ENCODE peak calls at places on chromosomes 13 and 19, in eight cellular contexts. One of them, this sample, is unnamed.

GRCh38 chr19:15372470-15372869 is 7.1 kb downstream of the AKAP8 start:
- DNase-seq in A549: no peak
- DNase-seq in lower leg skin: no peak
- DNase-seq in heart left ventricle: no peak
- DNase-seq in Peyer's patch: no peak
- DNase-seq in IMR-90: no peak
- DNase-seq in stomach: no peak
- DNase-seq in body of pancreas: no peak
- DNase-seq in this sample: no peak

GRCh38 chr13:24627090-24627714 is 53.0 kb upstream of the ATP12A start:
- DNase-seq in A549: peak; percentile 13
- DNase-seq in lower leg skin: peak; percentile 79
- DNase-seq in heart left ventricle: no peak
- DNase-seq in Peyer's patch: no peak
- DNase-seq in IMR-90: no peak
- DNase-seq in stomach: peak; percentile 24
- DNase-seq in body of pancreas: peak; percentile 47
- DNase-seq in this sample: peak; percentile 8

GRCh38 chr13:64314286-64314685 is 2898.6 kb upstream of the PCDH20 start:
- DNase-seq in A549: no peak
- DNase-seq in lower leg skin: no peak
- DNase-seq in heart left ventricle: no peak
- DNase-seq in Peyer's patch: no peak
- DNase-seq in IMR-90: peak; percentile 61
- DNase-seq in stomach: no peak
- DNase-seq in body of pancreas: no peak
- DNase-seq in this sample: no peak

GRCh38 chr13:80524447-80525215 is 183.7 kb upstream of the SPRY2 start:
- DNase-seq in A549: no peak
- DNase-seq in lower leg skin: no peak
- DNase-seq in heart left ventricle: no peak
- DNase-seq in Peyer's patch: no peak
- DNase-seq in IMR-90: no peak
- DNase-seq in stomach: no peak
- DNase-seq in body of pancreas: no peak
- DNase-seq in this sample: no peak

GRCh38 chr19:1725100-1726064 is 27.9 kb upstream of the ONECUT3 start:
- DNase-seq in A549: peak; percentile 85
- DNase-seq in lower leg skin: no peak
- DNase-seq in heart left ventricle: peak; percentile 33
- DNase-seq in Peyer's patch: no peak
- DNase-seq in IMR-90: peak; percentile 28
- DNase-seq in stomach: peak; percentile 65
- DNase-seq in body of pancreas: peak; percentile 79
- DNase-seq in this sample: peak; percentile 52

GRCh38 chr13:51714663-51715168 is 89.2 kb downstream of the DHRS12 start:
- DNase-seq in A549: no peak
- DNase-seq in lower leg skin: no peak
- DNase-seq in heart left ventricle: no peak
- DNase-seq in Peyer's patch: no peak
- DNase-seq in IMR-90: peak; percentile 89
- DNase-seq in stomach: no peak
- DNase-seq in body of pancreas: no peak
- DNase-seq in this sample: no peak

GRCh38 chr13:90154311-90154960 is 1193.1 kb upstream of the MIR17HG start:
- DNase-seq in A549: no peak
- DNase-seq in lower leg skin: no peak
- DNase-seq in heart left ventricle: no peak
- DNase-seq in Peyer's patch: no peak
- DNase-seq in IMR-90: no peak
- DNase-seq in stomach: no peak
- DNase-seq in body of pancreas: no peak
- DNase-seq in this sample: no peak

GRCh38 chr19:12986726-12987125 is 8.5 kb upstream of the NFIX start:
- DNase-seq in A549: no peak
- DNase-seq in lower leg skin: no peak
- DNase-seq in heart left ventricle: no peak
- DNase-seq in Peyer's patch: no peak
- DNase-seq in IMR-90: no peak
- DNase-seq in stomach: no peak
- DNase-seq in body of pancreas: no peak
- DNase-seq in this sample: no peak

GRCh38 chr13:50126378-50127016 is 111.3 kb downstream of the KCNRG start:
- DNase-seq in A549: peak; percentile 26
- DNase-seq in lower leg skin: no peak
- DNase-seq in heart left ventricle: no peak
- DNase-seq in Peyer's patch: peak; percentile 39
- DNase-seq in IMR-90: peak; percentile 58
- DNase-seq in stomach: no peak
- DNase-seq in body of pancreas: no peak
- DNase-seq in this sample: peak; percentile 88

GRCh38 chr13:26502826-26503225 is 54.7 kb upstream of the WASF3 start:
- DNase-seq in A549: no peak
- DNase-seq in lower leg skin: no peak
- DNase-seq in heart left ventricle: peak; percentile 40
- DNase-seq in Peyer's patch: no peak
- DNase-seq in IMR-90: peak; percentile 96
- DNase-seq in stomach: no peak
- DNase-seq in body of pancreas: peak; percentile 16
- DNase-seq in this sample: no peak

GRCh38 chr13:99995503-99996176 is 14.1 kb downstream of the ZIC2 start:
- DNase-seq in A549: no peak
- DNase-seq in lower leg skin: no peak
- DNase-seq in heart left ventricle: no peak
- DNase-seq in Peyer's patch: no peak
- DNase-seq in IMR-90: no peak
- DNase-seq in stomach: no peak
- DNase-seq in body of pancreas: no peak
- DNase-seq in this sample: peak; percentile 52

GRCh38 chr13:50310734-50311133 is 295.5 kb downstream of the KCNRG start:
- DNase-seq in A549: no peak
- DNase-seq in lower leg skin: no peak
- DNase-seq in heart left ventricle: no peak
- DNase-seq in Peyer's patch: no peak
- DNase-seq in IMR-90: no peak
- DNase-seq in stomach: no peak
- DNase-seq in body of pancreas: no peak
- DNase-seq in this sample: no peak

GRCh38 chr19:10113964-10114650 is 2.6 kb downstream of the P2RY11 start:
- DNase-seq in A549: no peak
- DNase-seq in lower leg skin: no peak
- DNase-seq in heart left ventricle: no peak
- DNase-seq in Peyer's patch: no peak
- DNase-seq in IMR-90: no peak
- DNase-seq in stomach: no peak
- DNase-seq in body of pancreas: peak; percentile 40
- DNase-seq in this sample: no peak
- TF ChIP-seq POLR2A in A549: no peak
- TF ChIP-seq POLR2A in lower leg skin: no peak
- TF ChIP-seq POLR2A in heart left ventricle: no peak
- TF ChIP-seq POLR2A in Peyer's patch: no peak
- TF ChIP-seq POLR2A in IMR-90: no peak
- TF ChIP-seq POLR2A in stomach: no peak
- TF ChIP-seq POLR2A in body of pancreas: no peak
- TF ChIP-seq POLR2A in this sample: peak; percentile 38

DNA sequence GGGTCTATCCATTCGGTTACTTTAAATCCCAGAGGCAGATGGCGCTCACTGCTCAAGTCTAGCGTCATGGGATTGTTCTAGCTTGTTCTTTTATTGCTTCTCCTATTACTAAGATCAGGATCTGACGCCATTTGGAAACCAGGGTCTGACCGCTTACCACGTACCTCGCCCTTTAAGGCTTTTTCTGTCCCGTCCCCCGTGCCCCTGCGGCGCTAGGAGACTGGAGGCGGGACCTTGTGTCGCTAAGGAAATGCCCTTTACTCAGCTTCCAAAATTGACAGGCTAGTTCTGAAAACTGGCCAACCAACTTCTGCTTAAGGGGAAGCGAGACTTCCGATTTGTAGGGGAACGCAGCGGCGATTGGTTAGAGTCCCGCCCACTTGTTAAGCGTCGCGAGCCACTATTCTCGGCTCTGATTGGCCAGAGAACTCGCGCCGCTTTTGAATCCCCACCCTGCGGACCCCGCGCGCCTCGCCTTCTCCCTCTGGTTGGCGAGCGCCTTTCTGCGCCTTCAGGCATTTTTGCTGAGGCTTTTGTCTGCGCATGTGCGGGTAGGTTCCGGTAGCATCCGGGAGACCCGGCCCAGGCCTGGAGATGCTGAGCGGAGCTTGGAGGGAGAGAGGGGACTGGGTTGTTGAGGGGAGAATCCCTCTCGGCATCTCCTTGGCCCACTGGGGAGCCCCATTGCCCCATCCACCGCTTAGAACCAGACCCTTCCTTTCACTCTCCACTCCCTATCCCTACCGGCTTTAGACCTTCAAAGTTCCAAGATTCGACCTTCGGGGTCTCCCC is 3.9 kb upstream of the C19orf84 start:
- DNase-seq in A549: peak; percentile 99
- DNase-seq in lower leg skin: peak; percentile 97
- DNase-seq in heart left ventricle: peak; percentile 94
- DNase-seq in Peyer's patch: peak; percentile 91
- DNase-seq in IMR-90: peak; percentile 99
- DNase-seq in stomach: peak; percentile 92
- DNase-seq in body of pancreas: peak; percentile 95
- DNase-seq in this sample: peak; percentile 98
- TF ChIP-seq POLR2A in A549: peak; percentile 59
- TF ChIP-seq POLR2A in lower leg skin: no peak
- TF ChIP-seq POLR2A in heart left ventricle: no peak
- TF ChIP-seq POLR2A in Peyer's patch: no peak
- TF ChIP-seq POLR2A in IMR-90: peak; percentile 46
- TF ChIP-seq POLR2A in stomach: no peak
- TF ChIP-seq POLR2A in body of pancreas: no peak
- TF ChIP-seq POLR2A in this sample: peak; percentile 89

DNA sequence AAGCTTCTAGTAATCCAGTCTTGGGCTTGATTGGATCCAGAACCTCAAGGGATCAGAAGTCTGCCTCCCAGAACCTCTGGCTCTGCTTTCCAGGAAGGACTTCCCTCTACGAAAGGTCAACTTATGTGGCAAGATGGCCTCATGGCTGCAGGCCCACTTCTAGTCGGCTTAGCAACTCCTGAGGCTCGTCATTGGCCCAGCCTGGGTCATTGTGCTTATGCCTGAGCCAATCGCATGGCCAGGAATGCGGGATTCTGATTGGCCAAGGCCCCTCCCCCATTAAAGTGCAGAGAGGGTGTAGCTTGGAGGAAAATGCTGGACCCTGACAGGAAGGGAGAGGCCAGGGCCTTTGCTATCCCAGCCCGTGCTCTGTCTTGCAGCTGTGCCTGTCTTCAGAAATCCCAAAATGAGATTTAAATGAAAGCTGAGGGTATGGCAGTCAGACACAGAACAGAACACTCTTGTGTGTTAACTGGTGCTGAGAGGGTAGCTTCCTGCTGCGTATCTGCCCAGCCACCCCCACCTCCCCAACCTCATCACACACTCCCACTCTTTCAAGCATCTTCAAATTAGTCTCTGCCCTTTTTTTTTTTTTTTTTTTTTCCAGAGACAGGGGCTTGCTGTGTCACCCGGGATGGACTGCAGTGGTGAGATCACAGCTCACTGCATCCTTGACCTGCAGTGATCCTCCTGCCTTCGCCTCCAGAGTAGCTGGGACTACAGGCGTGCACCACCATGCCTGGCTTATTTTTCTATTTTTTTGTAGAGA is 5.5 kb upstream of the CCNE1 start:
- DNase-seq in A549: peak; percentile 53
- DNase-seq in lower leg skin: no peak
- DNase-seq in heart left ventricle: peak; percentile 72
- DNase-seq in Peyer's patch: no peak
- DNase-seq in IMR-90: peak; percentile 44
- DNase-seq in stomach: no peak
- DNase-seq in body of pancreas: peak; percentile 27
- DNase-seq in this sample: peak; percentile 24
- TF ChIP-seq POLR2A in A549: no peak
- TF ChIP-seq POLR2A in lower leg skin: no peak
- TF ChIP-seq POLR2A in heart left ventricle: no peak
- TF ChIP-seq POLR2A in Peyer's patch: no peak
- TF ChIP-seq POLR2A in IMR-90: no peak
- TF ChIP-seq POLR2A in stomach: no peak
- TF ChIP-seq POLR2A in body of pancreas: no peak
- TF ChIP-seq POLR2A in this sample: no peak

DNA sequence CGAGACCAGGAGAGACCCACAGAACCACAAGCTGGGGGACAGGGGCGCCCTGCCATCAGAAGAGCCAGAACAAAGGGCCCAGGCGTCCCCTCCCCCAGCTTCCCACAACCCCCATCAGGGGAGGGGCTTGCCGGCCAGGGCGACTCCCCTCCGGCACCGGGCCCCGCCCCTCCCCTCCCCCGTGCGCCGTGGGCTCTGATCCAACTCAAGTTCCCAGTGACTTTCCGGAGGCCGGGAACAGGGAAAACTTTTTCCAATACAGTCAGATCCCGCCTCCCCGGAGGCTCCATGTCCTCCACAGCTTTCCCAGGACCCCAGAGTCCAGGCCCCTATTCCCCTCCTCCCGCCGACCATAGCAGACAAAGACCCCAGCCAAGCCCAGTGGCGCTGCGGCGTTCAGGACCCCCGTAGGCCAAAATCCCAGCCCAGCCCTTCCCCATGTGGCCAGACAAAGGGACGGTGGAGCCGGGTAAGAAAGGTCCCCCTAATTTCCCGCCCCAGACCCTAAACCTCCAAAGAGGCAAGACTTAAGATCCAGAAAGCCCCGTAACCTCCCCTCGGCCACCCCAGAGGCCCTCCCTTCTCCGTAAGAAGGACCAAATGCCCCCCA is 673 bp downstream of the TEAD2 start:
- DNase-seq in A549: peak; percentile 86
- DNase-seq in lower leg skin: peak; percentile 95
- DNase-seq in heart left ventricle: peak; percentile 88
- DNase-seq in Peyer's patch: peak; percentile 67
- DNase-seq in IMR-90: peak; percentile 80
- DNase-seq in stomach: peak; percentile 80
- DNase-seq in body of pancreas: peak; percentile 86
- DNase-seq in this sample: no peak
- TF ChIP-seq POLR2A in A549: no peak
- TF ChIP-seq POLR2A in lower leg skin: no peak
- TF ChIP-seq POLR2A in heart left ventricle: peak; percentile 62
- TF ChIP-seq POLR2A in Peyer's patch: no peak
- TF ChIP-seq POLR2A in IMR-90: peak; percentile 74
- TF ChIP-seq POLR2A in stomach: no peak
- TF ChIP-seq POLR2A in body of pancreas: peak; percentile 43
- TF ChIP-seq POLR2A in this sample: no peak

This sample was measured in erythroblast.